ENCODE peak calls at places on chromosomes 16 and 17, in ten cellular contexts. One of them, this sample, is unnamed.

GRCh38 chr16:4699030-4699556 is 5.7 kb downstream of the NUDT16L1 start:
- DNase-seq in adrenal gland: peak
- DNase-seq in esophagus squamous epithelium: no peak
- DNase-seq in cardiac muscle cell: no peak
- DNase-seq in HepG2: no peak
- DNase-seq in cardiac fibroblast: no peak
- DNase-seq in GM23338: no peak
- DNase-seq in choroid plexus epithelial cell: no peak
- DNase-seq in CD8-positive, alpha-beta T cell: no peak
- DNase-seq in heart right ventricle: no peak
- DNase-seq in this sample: no peak

GRCh38 chr17:77489898-77490265 is 349.1 kb downstream of the SEC14L1 start:
- DNase-seq in adrenal gland: peak
- DNase-seq in esophagus squamous epithelium: no peak
- DNase-seq in cardiac muscle cell: no peak
- DNase-seq in HepG2: no peak
- DNase-seq in cardiac fibroblast: peak
- DNase-seq in GM23338: no peak
- DNase-seq in choroid plexus epithelial cell: no peak
- DNase-seq in CD8-positive, alpha-beta T cell: peak
- DNase-seq in heart right ventricle: peak
- DNase-seq in this sample: no peak

GRCh38 chr16:2170587-2171435 is 15.2 kb downstream of the TRAF7 start:
- DNase-seq in adrenal gland: no peak
- DNase-seq in esophagus squamous epithelium: no peak
- DNase-seq in cardiac muscle cell: no peak
- DNase-seq in HepG2: no peak
- DNase-seq in cardiac fibroblast: no peak
- DNase-seq in GM23338: no peak
- DNase-seq in choroid plexus epithelial cell: no peak
- DNase-seq in CD8-positive, alpha-beta T cell: no peak
- DNase-seq in heart right ventricle: no peak
- DNase-seq in this sample: no peak

GRCh38 chr16:50879873-50880695 is 138.2 kb downstream of the CYLD start:
- DNase-seq in adrenal gland: no peak
- DNase-seq in esophagus squamous epithelium: no peak
- DNase-seq in cardiac muscle cell: peak
- DNase-seq in HepG2: no peak
- DNase-seq in cardiac fibroblast: no peak
- DNase-seq in GM23338: peak
- DNase-seq in choroid plexus epithelial cell: no peak
- DNase-seq in CD8-positive, alpha-beta T cell: no peak
- DNase-seq in heart right ventricle: no peak
- DNase-seq in this sample: no peak

GRCh38 chr16:58336332-58337089 is 41.7 kb upstream of the PRSS54 start:
- DNase-seq in adrenal gland: peak
- DNase-seq in esophagus squamous epithelium: no peak
- DNase-seq in cardiac muscle cell: peak
- DNase-seq in HepG2: peak
- DNase-seq in cardiac fibroblast: peak
- DNase-seq in GM23338: peak
- DNase-seq in choroid plexus epithelial cell: peak
- DNase-seq in CD8-positive, alpha-beta T cell: peak
- DNase-seq in heart right ventricle: peak
- DNase-seq in this sample: peak

GRCh38 chr17:42182927-42183734 is 2.1 kb downstream of the HCRT start:
- DNase-seq in adrenal gland: no peak
- DNase-seq in esophagus squamous epithelium: no peak
- DNase-seq in cardiac muscle cell: no peak
- DNase-seq in HepG2: peak
- DNase-seq in cardiac fibroblast: peak
- DNase-seq in GM23338: no peak
- DNase-seq in choroid plexus epithelial cell: peak
- DNase-seq in CD8-positive, alpha-beta T cell: no peak
- DNase-seq in heart right ventricle: no peak
- DNase-seq in this sample: no peak

GRCh38 chr17:15498107-15498506 is 30.7 kb upstream of the CDRT4 start:
- DNase-seq in adrenal gland: no peak
- DNase-seq in esophagus squamous epithelium: no peak
- DNase-seq in cardiac muscle cell: no peak
- DNase-seq in HepG2: no peak
- DNase-seq in cardiac fibroblast: no peak
- DNase-seq in GM23338: peak
- DNase-seq in choroid plexus epithelial cell: peak
- DNase-seq in CD8-positive, alpha-beta T cell: no peak
- DNase-seq in heart right ventricle: no peak
- DNase-seq in this sample: no peak

GRCh38 chr16:27355610-27356009 is 41.8 kb downstream of the IL4R start:
- DNase-seq in adrenal gland: peak
- DNase-seq in esophagus squamous epithelium: no peak
- DNase-seq in cardiac muscle cell: no peak
- DNase-seq in HepG2: peak
- DNase-seq in cardiac fibroblast: peak
- DNase-seq in GM23338: peak
- DNase-seq in choroid plexus epithelial cell: peak
- DNase-seq in CD8-positive, alpha-beta T cell: peak
- DNase-seq in heart right ventricle: peak
- DNase-seq in this sample: no peak

GRCh38 chr17:81331527-81332043 is 36.5 kb upstream of the SLC38A10 start:
- DNase-seq in adrenal gland: no peak
- DNase-seq in esophagus squamous epithelium: no peak
- DNase-seq in cardiac muscle cell: no peak
- DNase-seq in HepG2: no peak
- DNase-seq in cardiac fibroblast: no peak
- DNase-seq in GM23338: no peak
- DNase-seq in choroid plexus epithelial cell: no peak
- DNase-seq in CD8-positive, alpha-beta T cell: no peak
- DNase-seq in heart right ventricle: no peak
- DNase-seq in this sample: no peak

GRCh38 chr17:61809816-61810392 is 53.4 kb downstream of the BRIP1 start:
- DNase-seq in adrenal gland: no peak
- DNase-seq in esophagus squamous epithelium: no peak
- DNase-seq in cardiac muscle cell: no peak
- DNase-seq in HepG2: no peak
- DNase-seq in cardiac fibroblast: peak
- DNase-seq in GM23338: no peak
- DNase-seq in choroid plexus epithelial cell: peak
- DNase-seq in CD8-positive, alpha-beta T cell: no peak
- DNase-seq in heart right ventricle: no peak
- DNase-seq in this sample: no peak

GRCh38 chr17:35740997-35741931 is 9.8 kb downstream of the RASL10B start:
- DNase-seq in adrenal gland: no peak
- DNase-seq in esophagus squamous epithelium: no peak
- DNase-seq in cardiac muscle cell: no peak
- DNase-seq in HepG2: no peak
- DNase-seq in cardiac fibroblast: no peak
- DNase-seq in GM23338: peak
- DNase-seq in choroid plexus epithelial cell: no peak
- DNase-seq in CD8-positive, alpha-beta T cell: no peak
- DNase-seq in heart right ventricle: no peak
- DNase-seq in this sample: no peak

GRCh38 chr17:31583795-31584340 is 192.4 kb downstream of the RAB11FIP4 start:
- DNase-seq in adrenal gland: no peak
- DNase-seq in esophagus squamous epithelium: no peak
- DNase-seq in cardiac muscle cell: no peak
- DNase-seq in HepG2: no peak
- DNase-seq in cardiac fibroblast: no peak
- DNase-seq in GM23338: no peak
- DNase-seq in choroid plexus epithelial cell: no peak
- DNase-seq in CD8-positive, alpha-beta T cell: no peak
- DNase-seq in heart right ventricle: no peak
- DNase-seq in this sample: no peak

GRCh38 chr17:80832266-80832676 is 159.4 kb upstream of the CHMP6 start:
- DNase-seq in adrenal gland: peak
- DNase-seq in esophagus squamous epithelium: no peak
- DNase-seq in cardiac muscle cell: peak
- DNase-seq in HepG2: no peak
- DNase-seq in cardiac fibroblast: peak
- DNase-seq in GM23338: peak
- DNase-seq in choroid plexus epithelial cell: peak
- DNase-seq in CD8-positive, alpha-beta T cell: no peak
- DNase-seq in heart right ventricle: peak
- DNase-seq in this sample: no peak

GRCh38 chr16:8199390-8199789 is 390.9 kb downstream of the TMEM114 start:
- DNase-seq in adrenal gland: no peak
- DNase-seq in esophagus squamous epithelium: no peak
- DNase-seq in cardiac muscle cell: no peak
- DNase-seq in HepG2: no peak
- DNase-seq in cardiac fibroblast: no peak
- DNase-seq in GM23338: peak
- DNase-seq in choroid plexus epithelial cell: no peak
- DNase-seq in CD8-positive, alpha-beta T cell: no peak
- DNase-seq in heart right ventricle: no peak
- DNase-seq in this sample: no peak

GRCh38 chr17:35368086-35368824 is 5.2 kb downstream of the SLFN11 start:
- DNase-seq in adrenal gland: no peak
- DNase-seq in esophagus squamous epithelium: no peak
- DNase-seq in cardiac muscle cell: no peak
- DNase-seq in HepG2: no peak
- DNase-seq in cardiac fibroblast: peak
- DNase-seq in GM23338: peak
- DNase-seq in choroid plexus epithelial cell: peak
- DNase-seq in CD8-positive, alpha-beta T cell: peak
- DNase-seq in heart right ventricle: peak
- DNase-seq in this sample: no peak

GRCh38 chr17:51046527-51047384 is 73.9 kb downstream of the SPAG9 start:
- DNase-seq in adrenal gland: peak
- DNase-seq in esophagus squamous epithelium: no peak
- DNase-seq in cardiac muscle cell: peak
- DNase-seq in HepG2: peak
- DNase-seq in cardiac fibroblast: peak
- DNase-seq in GM23338: peak
- DNase-seq in choroid plexus epithelial cell: peak
- DNase-seq in CD8-positive, alpha-beta T cell: no peak
- DNase-seq in heart right ventricle: peak
- DNase-seq in this sample: no peak

GRCh38 chr17:50539762-50540440 is 7.1 kb upstream of the SPATA20 start:
- DNase-seq in adrenal gland: no peak
- DNase-seq in esophagus squamous epithelium: no peak
- DNase-seq in cardiac muscle cell: no peak
- DNase-seq in HepG2: no peak
- DNase-seq in cardiac fibroblast: no peak
- DNase-seq in GM23338: peak
- DNase-seq in choroid plexus epithelial cell: no peak
- DNase-seq in CD8-positive, alpha-beta T cell: no peak
- DNase-seq in heart right ventricle: no peak
- DNase-seq in this sample: no peak

GRCh38 chr17:43962479-43962878 is 8.7 kb upstream of the PYY start:
- DNase-seq in adrenal gland: no peak
- DNase-seq in esophagus squamous epithelium: no peak
- DNase-seq in cardiac muscle cell: no peak
- DNase-seq in HepG2: no peak
- DNase-seq in cardiac fibroblast: no peak
- DNase-seq in GM23338: no peak
- DNase-seq in choroid plexus epithelial cell: no peak
- DNase-seq in CD8-positive, alpha-beta T cell: no peak
- DNase-seq in heart right ventricle: no peak
- DNase-seq in this sample: no peak

DNA sequence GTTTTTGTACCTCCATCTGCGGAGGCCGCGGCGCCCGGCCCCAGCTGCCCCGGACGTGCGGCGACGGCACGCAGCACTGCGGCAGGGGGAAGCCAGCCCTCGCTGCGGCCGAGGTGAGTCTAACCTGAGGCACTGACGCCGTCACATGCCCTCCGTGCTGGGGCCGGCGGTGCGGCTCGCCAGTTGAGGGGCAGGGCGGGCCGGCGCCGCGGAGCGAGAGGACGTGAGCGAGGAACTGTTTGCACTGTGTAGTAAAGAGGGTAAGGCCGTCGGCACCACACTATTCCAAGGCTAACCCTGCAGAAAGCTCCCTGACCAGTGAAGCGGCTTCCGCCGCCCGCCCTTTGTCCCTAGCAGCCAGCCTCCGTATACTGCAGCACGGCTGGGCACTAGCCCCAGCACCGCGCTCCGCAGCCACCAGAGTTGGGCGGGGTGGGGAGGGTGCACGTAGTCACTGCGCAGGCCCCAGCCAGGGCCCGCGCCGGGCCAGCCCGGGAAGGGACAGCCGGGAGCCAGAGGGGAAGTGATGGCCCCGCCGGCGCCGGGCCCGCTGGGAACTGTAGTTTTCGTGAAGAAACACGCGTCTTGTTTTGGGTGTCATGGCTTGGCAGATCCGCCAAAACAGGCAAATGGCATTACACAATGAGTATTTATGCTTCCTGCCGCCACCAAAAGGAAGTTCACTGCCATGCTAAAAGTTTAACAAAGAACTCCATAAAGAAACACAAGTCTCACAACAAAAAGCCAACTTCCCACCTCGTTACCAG is 580 bp upstream of the KANSL1 start:
- DNase-seq in adrenal gland: peak
- DNase-seq in esophagus squamous epithelium: peak
- DNase-seq in cardiac muscle cell: peak
- DNase-seq in HepG2: peak
- DNase-seq in cardiac fibroblast: peak
- DNase-seq in GM23338: peak
- DNase-seq in choroid plexus epithelial cell: peak
- DNase-seq in CD8-positive, alpha-beta T cell: peak
- DNase-seq in heart right ventricle: peak
- DNase-seq in this sample: no peak
- TF ChIP-seq CTCF in adrenal gland: peak
- TF ChIP-seq CTCF in esophagus squamous epithelium: no peak
- TF ChIP-seq CTCF in cardiac muscle cell: peak
- TF ChIP-seq CTCF in HepG2: peak
- TF ChIP-seq CTCF in cardiac fibroblast: peak
- TF ChIP-seq CTCF in GM23338: no peak
- TF ChIP-seq CTCF in choroid plexus epithelial cell: no peak
- TF ChIP-seq CTCF in CD8-positive, alpha-beta T cell: peak
- TF ChIP-seq CTCF in heart right ventricle: peak
- TF ChIP-seq CTCF in this sample: no peak

GRCh38 chr16:14564323-14564722 is 65.7 kb downstream of the PARN start:
- DNase-seq in adrenal gland: no peak
- DNase-seq in esophagus squamous epithelium: no peak
- DNase-seq in cardiac muscle cell: no peak
- DNase-seq in HepG2: peak
- DNase-seq in cardiac fibroblast: no peak
- DNase-seq in GM23338: peak
- DNase-seq in choroid plexus epithelial cell: no peak
- DNase-seq in CD8-positive, alpha-beta T cell: no peak
- DNase-seq in heart right ventricle: no peak
- DNase-seq in this sample: no peak
- H3K4me3 ChIP-seq in adrenal gland: no peak
- H3K4me3 ChIP-seq in esophagus squamous epithelium: no peak
- H3K4me3 ChIP-seq in cardiac muscle cell: no peak
- H3K4me3 ChIP-seq in HepG2: no peak
- H3K4me3 ChIP-seq in cardiac fibroblast: no peak
- H3K4me3 ChIP-seq in GM23338: no peak
- H3K4me3 ChIP-seq in choroid plexus epithelial cell: no peak
- H3K4me3 ChIP-seq in CD8-positive, alpha-beta T cell: no peak
- H3K4me3 ChIP-seq in heart right ventricle: no peak
- H3K4me3 ChIP-seq in this sample: no peak

GRCh38 chr17:28346746-28347246 is 10.5 kb downstream of the POLDIP2 start:
- DNase-seq in adrenal gland: peak
- DNase-seq in esophagus squamous epithelium: no peak
- DNase-seq in cardiac muscle cell: peak
- DNase-seq in HepG2: peak
- DNase-seq in cardiac fibroblast: no peak
- DNase-seq in GM23338: peak
- DNase-seq in choroid plexus epithelial cell: peak
- DNase-seq in CD8-positive, alpha-beta T cell: no peak
- DNase-seq in heart right ventricle: no peak
- DNase-seq in this sample: no peak
- TF ChIP-seq CTCF in adrenal gland: peak
- TF ChIP-seq CTCF in esophagus squamous epithelium: no peak
- TF ChIP-seq CTCF in cardiac muscle cell: peak
- TF ChIP-seq CTCF in HepG2: peak
- TF ChIP-seq CTCF in cardiac fibroblast: peak
- TF ChIP-seq CTCF in GM23338: peak
- TF ChIP-seq CTCF in choroid plexus epithelial cell: peak
- TF ChIP-seq CTCF in CD8-positive, alpha-beta T cell: no peak
- TF ChIP-seq CTCF in heart right ventricle: peak
- TF ChIP-seq CTCF in this sample: peak

GRCh38 chr16:23288726-23289512 is 13.2 kb upstream of the SCNN1B start:
- DNase-seq in adrenal gland: no peak
- DNase-seq in esophagus squamous epithelium: no peak
- DNase-seq in cardiac muscle cell: no peak
- DNase-seq in HepG2: no peak
- DNase-seq in cardiac fibroblast: no peak
- DNase-seq in GM23338: no peak
- DNase-seq in choroid plexus epithelial cell: no peak
- DNase-seq in CD8-positive, alpha-beta T cell: no peak
- DNase-seq in heart right ventricle: no peak
- DNase-seq in this sample: no peak
- H3K4me3 ChIP-seq in adrenal gland: no peak
- H3K4me3 ChIP-seq in esophagus squamous epithelium: no peak
- H3K4me3 ChIP-seq in cardiac muscle cell: no peak
- H3K4me3 ChIP-seq in HepG2: no peak
- H3K4me3 ChIP-seq in cardiac fibroblast: no peak
- H3K4me3 ChIP-seq in GM23338: no peak
- H3K4me3 ChIP-seq in choroid plexus epithelial cell: no peak
- H3K4me3 ChIP-seq in CD8-positive, alpha-beta T cell: no peak
- H3K4me3 ChIP-seq in heart right ventricle: no peak
- H3K4me3 ChIP-seq in this sample: no peak

This sample was measured in epithelial cell of proximal tubule.